ENCODE peak calls at places on chromosomes 1 and 21, in six cellular contexts. E is GM12878, P is HepG2, I is GM12892, G is SK-N-SH, Q is K562. R is an unnamed sample.
A peak's percentile ranks its signal among the peaks of the same experiment; 100 is the strongest.

GRCh38 chr1:53807916-53808315 is 30.2 kb downstream of the NDC1 start:
- DNase-seq in E (no peak), P (no peak), I (no peak), G (no peak), Q (no peak), R (no peak)

GRCh38 chr1:46131727-46132528 is 501 bp downstream of the PIK3R3 start:
- DNase-seq in E (no peak), P (no peak), I (no peak), G (peak; percentile 36), Q (peak; percentile 39), R (no peak)

GRCh38 chr1:85599638-85600037 is 19.1 kb downstream of the CCN1 start:
- DNase-seq in E (no peak), P (no peak), I (no peak), G (no peak), Q (no peak), R (no peak)

GRCh38 chr1:247716546-247716945 is at the start of gene OR6F1:
- DNase-seq in E (no peak), P (no peak), I (no peak), G (no peak), Q (no peak), R (no peak)

GRCh38 chr1:92191726-92192125 is 26.0 kb upstream of the C1orf146 start:
- DNase-seq in E (no peak), P (no peak), I (no peak), G (no peak), Q (no peak), R (no peak)

GRCh38 chr21:18493420-18493819 is 89.8 kb upstream of the TMPRSS15 start:
- DNase-seq in E (no peak), P (no peak), I (no peak), G (no peak), Q (no peak), R (no peak)

GRCh38 chr1:89085781-89086180 is 20.8 kb upstream of the GBP1 start:
- DNase-seq in E (no peak), P (peak; percentile 52), I (peak; percentile 13), G (peak; percentile 62), Q (peak; percentile 56), R (no peak)

GRCh38 chr1:211483896-211484612 is 7.9 kb downstream of the RD3 start:
- DNase-seq in E (no peak), P (no peak), I (no peak), G (no peak), Q (no peak), R (no peak)

GRCh38 chr1:206461602-206462455 is 8.4 kb upstream of the IKBKE start:
- DNase-seq in E (no peak), P (peak; percentile 56), I (peak; percentile 56), G (peak; percentile 76), Q (peak; percentile 74), R (peak; percentile 55)

GRCh38 chr1:32060914-32061313 is 11.8 kb upstream of the TMEM39B start:
- DNase-seq in E (no peak), P (no peak), I (no peak), G (no peak), Q (no peak), R (no peak)

GRCh38 chr1:85952460-85952859 is 204.1 kb downstream of the COL24A1 start:
- DNase-seq in E (no peak), P (no peak), I (no peak), G (peak; percentile 64), Q (no peak), R (no peak)

GRCh38 chr1:241269116-241269515 is 87.9 kb downstream of the RGS7 start:
- DNase-seq in E (no peak), P (peak; percentile 2), I (no peak), G (no peak), Q (no peak), R (no peak)

GRCh38 chr1:26036756-26037281 is 9.1 kb downstream of the SLC30A2 start:
- DNase-seq in E (no peak), P (no peak), I (no peak), G (no peak), Q (no peak), R (no peak)

GRCh38 chr1:100615686-100616085 is 77.7 kb downstream of the GPR88 start:
- DNase-seq in E (no peak), P (no peak), I (no peak), G (no peak), Q (no peak), R (no peak)

GRCh38 chr1:199580280-199580679 is 447.2 kb upstream of the NR5A2 start:
- DNase-seq in E (no peak), P (no peak), I (no peak), G (no peak), Q (no peak), R (no peak)

GRCh38 chr1:80657707-80658106 is 1143.0 kb upstream of the ADGRL2 start:
- DNase-seq in E (no peak), P (no peak), I (no peak), G (no peak), Q (no peak), R (no peak)

GRCh38 chr1:156860113-156860638 is 489 bp upstream of the NTRK1 start:
- DNase-seq in E (no peak), P (no peak), I (peak; percentile 84), G (peak; percentile 87), Q (peak; percentile 80), R (peak; percentile 87)

GRCh38 chr1:79811173-79811572 is 804.6 kb upstream of the ADGRL4 start:
- DNase-seq in E (no peak), P (no peak), I (no peak), G (no peak), Q (no peak), R (no peak)

GRCh38 chr1:8677782-8678181 is 139.7 kb downstream of the RERE start:
- DNase-seq in E (no peak), P (no peak), I (no peak), G (no peak), Q (no peak), R (no peak)

GRCh38 chr1:161420763-161421455 is 53.2 kb upstream of the CFAP126 start:
- DNase-seq in E (no peak), P (no peak), I (no peak), G (no peak), Q (peak; percentile 23), R (no peak)

GRCh38 chr21:45073301-45074047 is 906 bp upstream of the ADARB1 start:
- DNase-seq in E (no peak), P (peak; percentile 31), I (no peak), G (peak; percentile 83), Q (peak; percentile 88), R (no peak)

GRCh38 chr1:55694297-55694696 is 479.1 kb upstream of the USP24 start:
- DNase-seq in E (no peak), P (no peak), I (no peak), G (peak; percentile 60), Q (no peak), R (no peak)

GRCh38 chr1:150273310-150273709 is 720 bp downstream of the C1orf54 start:
- DNase-seq in E (no peak), P (no peak), I (no peak), G (no peak), Q (no peak), R (no peak)

DNA sequence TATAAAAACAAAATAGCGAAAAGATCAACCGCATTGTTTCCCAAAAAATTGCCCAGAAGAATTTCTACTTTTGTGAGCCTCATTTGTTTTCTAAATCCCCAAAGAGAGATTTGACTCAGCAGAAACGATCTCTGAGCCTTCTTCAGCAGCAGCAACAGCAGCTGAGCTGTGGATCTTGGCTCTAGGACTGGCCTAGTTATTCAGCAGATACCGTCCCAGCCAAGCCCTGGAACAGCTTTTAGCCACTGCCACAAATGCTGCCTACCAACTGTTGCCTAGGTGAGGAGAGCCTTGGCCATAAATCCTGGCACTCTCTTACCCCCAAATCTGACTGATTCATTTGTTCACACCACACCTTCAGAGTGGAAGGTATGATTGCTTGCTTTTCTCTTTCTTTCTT is 320.1 kb downstream of the TGFB2 start:
- DNase-seq in E (no peak), P (no peak), I (no peak), G (no peak), Q (no peak), R (no peak)
- TF ChIP-seq TAF1 in E (no peak), P (no peak), I (no peak), G (no peak), Q (no peak), R (no peak)

GRCh38 chr21:42047821-42048613 is 23.1 kb upstream of the UMODL1 start:
- DNase-seq in E (no peak), P (no peak), I (no peak), G (no peak), Q (no peak), R (no peak)
- TF ChIP-seq TAF1 in E (no peak), P (no peak), I (no peak), G (no peak), Q (no peak), R (no peak)

DNA sequence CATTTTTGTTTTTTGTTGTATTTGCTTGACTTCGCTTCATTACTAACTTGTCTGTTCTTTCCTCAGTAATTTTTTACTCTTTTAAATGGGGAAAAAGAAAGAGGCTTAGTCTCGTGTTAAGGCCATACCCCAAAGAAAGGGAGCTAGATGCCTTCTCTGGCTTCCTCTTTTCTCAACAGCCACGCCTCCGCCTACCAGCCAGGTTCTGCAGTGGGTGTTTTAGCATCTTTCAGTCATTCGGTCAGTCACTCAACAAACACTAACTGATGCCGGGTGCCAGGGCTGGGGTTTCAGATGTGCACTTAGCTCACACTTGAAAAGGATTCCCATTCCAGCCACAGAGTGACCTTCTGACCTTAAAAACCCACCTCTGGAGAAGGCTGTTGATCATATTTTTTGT is 46.3 kb upstream of the VAV3 start:
- DNase-seq in E (no peak), P (no peak), I (no peak), G (no peak), Q (no peak), R (no peak)
- TF ChIP-seq TAF1 in E (no peak), P (no peak), I (no peak), G (no peak), Q (no peak), R (no peak)

DNA sequence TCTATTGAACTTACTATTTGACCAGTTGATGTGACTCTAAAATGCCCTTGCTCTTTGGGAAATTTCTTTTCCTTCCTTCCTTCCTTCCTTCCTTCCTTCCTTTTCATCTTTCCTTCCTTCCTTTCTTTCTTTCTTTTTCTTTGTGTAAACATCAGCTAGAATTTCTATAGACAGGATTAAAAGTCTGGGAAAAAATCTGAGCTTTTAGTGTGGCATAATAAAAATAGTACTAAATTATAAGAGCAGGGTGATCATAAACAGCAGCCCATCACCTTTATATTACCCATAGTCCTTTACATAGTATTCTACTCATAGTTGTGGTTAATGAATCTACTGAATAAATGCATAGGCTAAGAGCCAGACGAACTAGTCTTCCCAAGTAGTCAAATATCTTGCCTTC is 281.0 kb upstream of the DAB1 start:
- DNase-seq in E (no peak), P (no peak), I (no peak), G (no peak), Q (no peak), R (no peak)
- TF ChIP-seq TAF1 in E (no peak), P (no peak), I (no peak), G (no peak), Q (no peak), R (no peak)

DNA sequence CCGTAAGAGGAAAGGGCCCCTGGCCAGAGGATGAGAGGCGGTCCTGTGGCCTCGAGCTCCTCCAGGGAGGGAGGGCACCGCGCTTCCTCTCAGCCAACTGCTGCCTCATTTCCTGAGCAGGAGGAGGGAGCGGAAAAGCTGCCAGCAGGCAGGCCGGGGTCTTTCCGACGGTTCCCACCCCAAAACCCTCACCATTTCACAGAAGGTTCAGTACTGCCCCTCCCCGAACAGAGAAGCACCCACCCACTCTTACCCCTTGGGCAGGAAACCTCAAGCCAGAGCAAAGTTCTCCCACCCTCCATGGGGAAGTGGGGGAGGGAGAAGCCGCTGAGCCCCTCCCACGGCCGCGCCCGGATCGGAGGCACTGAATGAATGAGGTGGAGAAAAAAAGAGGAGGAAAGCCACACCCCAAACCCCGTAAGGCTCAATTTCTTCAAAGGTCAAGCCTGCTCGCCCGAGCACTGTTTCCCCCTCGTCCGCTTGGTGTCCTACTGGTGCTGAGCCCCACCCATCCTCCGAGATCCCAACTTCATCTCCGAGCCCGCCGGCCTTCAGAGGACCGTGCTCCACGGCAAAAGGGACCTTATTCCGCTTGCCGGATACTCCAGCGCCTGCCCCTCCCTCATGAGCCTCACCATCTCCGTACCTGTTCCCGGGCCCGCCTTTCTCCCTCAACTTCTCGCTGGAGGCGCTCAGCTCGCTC is 9.4 kb downstream of the TPM3 start:
- DNase-seq in E (peak; percentile 71), P (peak; percentile 39), I (peak; percentile 62), G (peak; percentile 59), Q (peak; percentile 81), R (peak; percentile 49)
- TF ChIP-seq TAF1 in E (peak; percentile 9), P (no peak), I (no peak), G (peak; percentile 14), Q (no peak), R (no peak)